ENCODE peak calls at places on chromosomes 3 and 15, in four cellular contexts. One of them, this sample, is unnamed.

GRCh38 chr3:15206662-15207576 is 873 bp downstream of the CAPN7 start:
- DNase-seq in coronary artery: no peak
- DNase-seq in thoracic aorta: peak; percentile 7
- DNase-seq in hepatocyte: peak; percentile 59
- DNase-seq in this sample: no peak

GRCh38 chr3:7444886-7445285 is 584.0 kb downstream of the GRM7 start:
- DNase-seq in coronary artery: no peak
- DNase-seq in thoracic aorta: no peak
- DNase-seq in hepatocyte: no peak
- DNase-seq in this sample: no peak

GRCh38 chr3:49903451-49904424 is at the start of gene MST1R:
- DNase-seq in coronary artery: no peak
- DNase-seq in thoracic aorta: no peak
- DNase-seq in hepatocyte: peak; percentile 92
- DNase-seq in this sample: no peak

GRCh38 chr3:5899040-5899439 is 711.5 kb downstream of the EDEM1 start:
- DNase-seq in coronary artery: no peak
- DNase-seq in thoracic aorta: no peak
- DNase-seq in hepatocyte: no peak
- DNase-seq in this sample: no peak

GRCh38 chr3:172218350-172219323 is 179.3 kb downstream of the FNDC3B start:
- DNase-seq in coronary artery: no peak
- DNase-seq in thoracic aorta: no peak
- DNase-seq in hepatocyte: no peak
- DNase-seq in this sample: no peak

GRCh38 chr15:36575266-36575665 is 4.2 kb upstream of the CDIN1 start:
- DNase-seq in coronary artery: no peak
- DNase-seq in thoracic aorta: no peak
- DNase-seq in hepatocyte: no peak
- DNase-seq in this sample: no peak

GRCh38 chr3:10395671-10396070 is 74.8 kb upstream of the SEC13 start:
- DNase-seq in coronary artery: no peak
- DNase-seq in thoracic aorta: no peak
- DNase-seq in hepatocyte: no peak
- DNase-seq in this sample: no peak

GRCh38 chr15:70217246-70218160 is 119.8 kb upstream of the TLE3 start:
- DNase-seq in coronary artery: no peak
- DNase-seq in thoracic aorta: no peak
- DNase-seq in hepatocyte: no peak
- DNase-seq in this sample: no peak

GRCh38 chr3:49916686-49917085 is 12.9 kb downstream of the MON1A start:
- DNase-seq in coronary artery: no peak
- DNase-seq in thoracic aorta: no peak
- DNase-seq in hepatocyte: no peak
- DNase-seq in this sample: no peak

GRCh38 chr15:89743594-89743993 is 7.5 kb downstream of the MESP1 start:
- DNase-seq in coronary artery: no peak
- DNase-seq in thoracic aorta: no peak
- DNase-seq in hepatocyte: no peak
- DNase-seq in this sample: no peak

GRCh38 chr3:194089357-194090177 is 46.4 kb upstream of the HES1 start:
- DNase-seq in coronary artery: peak; percentile 79
- DNase-seq in thoracic aorta: peak; percentile 26
- DNase-seq in hepatocyte: peak; percentile 87
- DNase-seq in this sample: peak; percentile 98

GRCh38 chr15:45186771-45187577 is 792 bp downstream of the SHF start:
- DNase-seq in coronary artery: no peak
- DNase-seq in thoracic aorta: no peak
- DNase-seq in hepatocyte: no peak
- DNase-seq in this sample: no peak

GRCh38 chr3:48700750-48701405 is 15.2 kb upstream of the NCKIPSD start:
- DNase-seq in coronary artery: no peak
- DNase-seq in thoracic aorta: no peak
- DNase-seq in hepatocyte: no peak
- DNase-seq in this sample: no peak

GRCh38 chr3:13085081-13085845 is 12.0 kb upstream of the IQSEC1 start:
- DNase-seq in coronary artery: no peak
- DNase-seq in thoracic aorta: no peak
- DNase-seq in hepatocyte: no peak
- DNase-seq in this sample: no peak

GRCh38 chr15:56261854-56262509 is 18.3 kb upstream of the RFX7 start:
- DNase-seq in coronary artery: no peak
- DNase-seq in thoracic aorta: no peak
- DNase-seq in hepatocyte: no peak
- DNase-seq in this sample: no peak

GRCh38 chr15:69988541-69989225 is 109.0 kb downstream of the TLE3 start:
- DNase-seq in coronary artery: no peak
- DNase-seq in thoracic aorta: no peak
- DNase-seq in hepatocyte: no peak
- DNase-seq in this sample: no peak

GRCh38 chr3:117409701-117410459 is 700.3 kb downstream of the TUSC7 start:
- DNase-seq in coronary artery: no peak
- DNase-seq in thoracic aorta: no peak
- DNase-seq in hepatocyte: no peak
- DNase-seq in this sample: no peak

GRCh38 chr3:99394831-99395733 is 243.3 kb upstream of the COL8A1 start:
- DNase-seq in coronary artery: no peak
- DNase-seq in thoracic aorta: no peak
- DNase-seq in hepatocyte: no peak
- DNase-seq in this sample: no peak

GRCh38 chr3:129827765-129828164 is 65.7 kb downstream of the TMCC1 start:
- DNase-seq in coronary artery: no peak
- DNase-seq in thoracic aorta: no peak
- DNase-seq in hepatocyte: no peak
- DNase-seq in this sample: no peak

GRCh38 chr3:65604863-65605526 is 433.7 kb downstream of the MAGI1 start:
- DNase-seq in coronary artery: no peak
- DNase-seq in thoracic aorta: no peak
- DNase-seq in hepatocyte: no peak
- DNase-seq in this sample: no peak

GRCh38 chr3:33624756-33625155 is 93.3 kb downstream of the CLASP2 start:
- DNase-seq in coronary artery: no peak
- DNase-seq in thoracic aorta: no peak
- DNase-seq in hepatocyte: no peak
- DNase-seq in this sample: no peak

GRCh38 chr15:70197318-70197944 is 99.7 kb upstream of the TLE3 start:
- DNase-seq in coronary artery: no peak
- DNase-seq in thoracic aorta: no peak
- DNase-seq in hepatocyte: no peak
- DNase-seq in this sample: no peak

GRCh38 chr3:64848822-64849221 is 161.0 kb upstream of the ADAMTS9 start:
- DNase-seq in coronary artery: no peak
- DNase-seq in thoracic aorta: no peak
- DNase-seq in hepatocyte: no peak
- DNase-seq in this sample: no peak

GRCh38 chr15:40003491-40003916 is 35.5 kb downstream of the SRP14 start:
- DNase-seq in coronary artery: no peak
- DNase-seq in thoracic aorta: no peak
- DNase-seq in hepatocyte: no peak
- DNase-seq in this sample: no peak

GRCh38 chr3:16884084-16884747 is 539 bp upstream of the PLCL2 start:
- DNase-seq in coronary artery: peak; percentile 79
- DNase-seq in thoracic aorta: no peak
- DNase-seq in hepatocyte: peak; percentile 84
- DNase-seq in this sample: no peak

GRCh38 chr3:197295871-197296270 is 2.5 kb downstream of the DLG1 start:
- DNase-seq in coronary artery: no peak
- DNase-seq in thoracic aorta: no peak
- DNase-seq in hepatocyte: no peak
- DNase-seq in this sample: no peak

GRCh38 chr3:64187065-64187959 is 38.0 kb downstream of the PRICKLE2 start:
- DNase-seq in coronary artery: no peak
- DNase-seq in thoracic aorta: no peak
- DNase-seq in hepatocyte: peak; percentile 87
- DNase-seq in this sample: peak; percentile 95

GRCh38 chr3:53102601-53103147 is 27.6 kb downstream of the RFT1 start:
- DNase-seq in coronary artery: no peak
- DNase-seq in thoracic aorta: no peak
- DNase-seq in hepatocyte: no peak
- DNase-seq in this sample: no peak

GRCh38 chr15:25905140-25905539 is 42.0 kb upstream of the ATP10A start:
- DNase-seq in coronary artery: no peak
- DNase-seq in thoracic aorta: no peak
- DNase-seq in hepatocyte: no peak
- DNase-seq in this sample: no peak

GRCh38 chr3:193563429-193563828 is 8.7 kb upstream of the ATP13A4 start:
- DNase-seq in coronary artery: no peak
- DNase-seq in thoracic aorta: no peak
- DNase-seq in hepatocyte: peak; percentile 14
- DNase-seq in this sample: no peak

DNA sequence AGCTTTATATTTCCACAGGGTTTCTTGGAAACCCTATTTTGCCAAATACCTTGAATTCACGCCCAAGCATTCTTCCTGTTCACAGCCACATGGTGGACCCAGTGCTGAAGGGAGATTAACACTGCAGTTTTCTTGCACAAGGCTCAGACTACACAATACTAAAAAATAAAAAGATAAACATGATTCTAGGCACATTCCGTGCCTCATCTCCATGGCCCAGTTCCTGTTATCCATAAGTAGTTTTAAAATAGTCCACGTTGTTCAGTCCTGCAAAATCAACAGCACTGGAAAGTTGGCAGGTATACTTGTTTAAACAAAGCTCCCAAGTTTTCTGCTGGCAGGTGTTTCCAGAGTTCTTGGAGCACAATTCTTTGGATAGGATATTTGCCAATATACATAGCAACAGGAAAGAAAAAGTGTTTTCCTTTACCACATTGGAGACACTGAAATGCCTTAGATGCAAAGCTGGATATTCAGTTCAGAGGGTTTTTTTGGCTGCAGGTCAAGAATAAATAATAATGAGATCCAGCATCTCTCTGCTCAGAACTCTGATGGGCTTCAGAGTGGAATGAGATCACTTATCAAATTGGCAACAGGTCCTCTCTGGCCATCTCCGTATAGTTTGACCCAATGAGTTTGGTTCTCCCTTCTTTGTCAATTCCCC is 88.1 kb upstream of the TGFBR2 start:
- DNase-seq in coronary artery: peak; percentile 83
- DNase-seq in thoracic aorta: peak; percentile 37
- DNase-seq in hepatocyte: peak; percentile 20
- DNase-seq in this sample: no peak
- H3K27ac ChIP-seq in coronary artery: peak overlapping the region; percentile 67
- H3K27ac ChIP-seq in thoracic aorta: peak overlapping the region; percentile 63
- H3K27ac ChIP-seq in hepatocyte: peak overlapping the region; percentile 10
- H3K27ac ChIP-seq in this sample: peak overlapping the region; percentile 36

DNA sequence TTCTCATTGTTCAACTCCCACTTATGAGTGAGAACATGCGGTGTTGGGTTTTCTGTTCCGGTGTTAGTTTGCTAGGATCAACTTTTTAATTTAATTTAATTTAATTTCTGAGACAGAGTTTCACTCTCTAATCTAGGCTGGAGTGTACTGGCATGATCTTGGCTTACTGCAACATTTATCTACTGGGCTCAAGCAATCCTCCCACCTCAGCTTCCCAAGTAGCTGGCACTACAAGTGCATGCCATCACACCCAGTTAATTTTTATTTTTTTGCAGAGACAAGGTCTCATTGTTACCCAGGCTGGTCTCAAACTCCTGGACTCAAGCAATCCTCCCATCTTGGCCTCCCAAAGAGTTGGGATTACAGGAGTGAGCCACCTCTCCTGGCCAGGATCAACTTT is 82.7 kb downstream of the GPR156 start:
- DNase-seq in coronary artery: no peak
- DNase-seq in thoracic aorta: no peak
- DNase-seq in hepatocyte: no peak
- DNase-seq in this sample: no peak
- H3K27ac ChIP-seq in coronary artery: no peak overlapping the region
- H3K27ac ChIP-seq in thoracic aorta: no peak overlapping the region
- H3K27ac ChIP-seq in hepatocyte: no peak overlapping the region
- H3K27ac ChIP-seq in this sample: no peak overlapping the region

DNA sequence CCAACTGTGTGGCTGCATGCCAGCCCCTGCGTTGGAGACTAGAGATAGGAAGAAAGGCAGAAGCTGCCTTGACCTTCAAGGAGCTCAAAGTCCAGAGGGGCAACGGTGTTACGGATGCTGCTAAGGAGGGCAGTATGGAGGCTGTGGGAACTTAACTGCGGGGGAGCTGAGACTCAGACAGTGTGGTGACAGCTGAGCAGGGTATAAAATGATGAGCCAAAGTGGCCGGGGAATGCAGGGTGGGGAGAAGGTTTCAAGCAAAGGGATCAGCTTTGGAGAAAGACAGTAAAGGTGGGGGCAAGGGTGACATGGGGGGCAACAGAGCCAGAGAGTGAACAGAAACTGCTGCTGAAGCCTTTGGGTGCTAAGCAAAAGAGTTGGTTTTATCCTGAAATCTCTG is 6.2 kb upstream of the CYP1A2 start:
- DNase-seq in coronary artery: no peak
- DNase-seq in thoracic aorta: no peak
- DNase-seq in hepatocyte: no peak
- DNase-seq in this sample: no peak
- H3K27ac ChIP-seq in coronary artery: no peak overlapping the region
- H3K27ac ChIP-seq in thoracic aorta: no peak overlapping the region
- H3K27ac ChIP-seq in hepatocyte: no peak overlapping the region
- H3K27ac ChIP-seq in this sample: no peak overlapping the region

GRCh38 chr3:124762612-124763011 is 32.4 kb downstream of the UMPS start:
- DNase-seq in coronary artery: no peak
- DNase-seq in thoracic aorta: no peak
- DNase-seq in hepatocyte: no peak
- DNase-seq in this sample: no peak

GRCh38 chr3:124761935-124762334 is 31.7 kb downstream of the UMPS start:
- DNase-seq in coronary artery: no peak
- DNase-seq in thoracic aorta: no peak
- DNase-seq in hepatocyte: no peak
- DNase-seq in this sample: no peak

GRCh38 chr3:124760601-124761000 is 30.3 kb downstream of the UMPS start:
- DNase-seq in coronary artery: no peak
- DNase-seq in thoracic aorta: no peak
- DNase-seq in hepatocyte: peak; percentile 43
- DNase-seq in this sample: no peak

GRCh38 chr3:124759666-124760401 is 29.6 kb downstream of the UMPS start:
- DNase-seq in coronary artery: no peak
- DNase-seq in thoracic aorta: no peak
- DNase-seq in hepatocyte: peak; percentile 4
- DNase-seq in this sample: no peak

GRCh38 chr3:124761250-124761796 is 31.1 kb downstream of the UMPS start:
- DNase-seq in coronary artery: peak; percentile 96
- DNase-seq in thoracic aorta: peak; percentile 83
- DNase-seq in hepatocyte: peak; percentile 90
- DNase-seq in this sample: no peak
- H3K27ac ChIP-seq in coronary artery: peak overlapping the region; percentile 62
- H3K27ac ChIP-seq in thoracic aorta: peak overlapping the region; percentile 47
- H3K27ac ChIP-seq in hepatocyte: peak overlapping the region; percentile 23
- H3K27ac ChIP-seq in this sample: peak overlapping the region; percentile 64

This sample was measured in vagina.